ENCODE peak calls at places on chromosomes 11 and 22, in six cellular contexts. One of them, this sample, is unnamed.

GRCh38 chr11:68924073-68924925 is 20.6 kb downstream of the IGHMBP2 start:
- DNase-seq in epithelial cell of proximal tubule: no peak
- DNase-seq in nephron progenitor cell: no peak
- DNase-seq in breast epithelium: no peak
- DNase-seq in endothelial cell of umbilical vein: no peak
- DNase-seq in kidney: peak
- DNase-seq in this sample: no peak

GRCh38 chr22:37843746-37844089 is 416 bp downstream of the ANKRD54 start:
- DNase-seq in breast epithelium: no peak
- DNase-seq in nephron progenitor cell: no peak
- DNase-seq in epithelial cell of proximal tubule: no peak
- DNase-seq in endothelial cell of umbilical vein: no peak
- DNase-seq in kidney: no peak
- DNase-seq in this sample: no peak

GRCh38 chr11:44633641-44634040 is 68.2 kb downstream of the CD82 start:
- DNase-seq in endothelial cell of umbilical vein: no peak
- DNase-seq in nephron progenitor cell: no peak
- DNase-seq in breast epithelium: no peak
- DNase-seq in epithelial cell of proximal tubule: no peak
- DNase-seq in kidney: no peak
- DNase-seq in this sample: no peak

GRCh38 chr11:18590573-18590972 is 2.0 kb upstream of the UEVLD start:
- DNase-seq in breast epithelium: no peak
- DNase-seq in epithelial cell of proximal tubule: no peak
- DNase-seq in nephron progenitor cell: no peak
- DNase-seq in endothelial cell of umbilical vein: no peak
- DNase-seq in kidney: no peak
- DNase-seq in this sample: no peak

GRCh38 chr11:125224391-125225015 is 60.0 kb downstream of the PKNOX2 start:
- DNase-seq in endothelial cell of umbilical vein: peak
- DNase-seq in breast epithelium: no peak
- DNase-seq in nephron progenitor cell: no peak
- DNase-seq in epithelial cell of proximal tubule: no peak
- DNase-seq in kidney: no peak
- DNase-seq in this sample: no peak

GRCh38 chr22:21013742-21014201 is 1.2 kb upstream of the P2RX6 start:
- DNase-seq in endothelial cell of umbilical vein: no peak
- DNase-seq in epithelial cell of proximal tubule: no peak
- DNase-seq in nephron progenitor cell: no peak
- DNase-seq in kidney: no peak
- DNase-seq in breast epithelium: no peak
- DNase-seq in this sample: no peak

GRCh38 chr22:31179345-31179744 is 19.4 kb downstream of the RNF185 start:
- DNase-seq in breast epithelium: no peak
- DNase-seq in kidney: no peak
- DNase-seq in nephron progenitor cell: peak
- DNase-seq in epithelial cell of proximal tubule: peak
- DNase-seq in endothelial cell of umbilical vein: no peak
- DNase-seq in this sample: no peak

GRCh38 chr22:25716637-25717036 is 25.4 kb upstream of the MYO18B start:
- DNase-seq in nephron progenitor cell: no peak
- DNase-seq in breast epithelium: no peak
- DNase-seq in endothelial cell of umbilical vein: no peak
- DNase-seq in epithelial cell of proximal tubule: no peak
- DNase-seq in kidney: no peak
- DNase-seq in this sample: no peak

GRCh38 chr22:44573451-44573850 is 75.4 kb upstream of the RTL6 start:
- DNase-seq in epithelial cell of proximal tubule: no peak
- DNase-seq in endothelial cell of umbilical vein: no peak
- DNase-seq in breast epithelium: no peak
- DNase-seq in kidney: no peak
- DNase-seq in nephron progenitor cell: no peak
- DNase-seq in this sample: peak

GRCh38 chr11:115159122-115159665 is 345.0 kb downstream of the CADM1 start:
- DNase-seq in kidney: peak
- DNase-seq in endothelial cell of umbilical vein: no peak
- DNase-seq in breast epithelium: no peak
- DNase-seq in nephron progenitor cell: no peak
- DNase-seq in epithelial cell of proximal tubule: no peak
- DNase-seq in this sample: no peak

GRCh38 chr11:116853461-116854073 is 16.1 kb upstream of the APOA1 start:
- DNase-seq in breast epithelium: no peak
- DNase-seq in nephron progenitor cell: no peak
- DNase-seq in endothelial cell of umbilical vein: peak
- DNase-seq in kidney: no peak
- DNase-seq in epithelial cell of proximal tubule: peak
- DNase-seq in this sample: no peak

GRCh38 chr22:32617271-32617670 is 142.7 kb downstream of the FBXO7 start:
- DNase-seq in nephron progenitor cell: no peak
- DNase-seq in epithelial cell of proximal tubule: no peak
- DNase-seq in kidney: no peak
- DNase-seq in endothelial cell of umbilical vein: no peak
- DNase-seq in breast epithelium: no peak
- DNase-seq in this sample: no peak

GRCh38 chr11:128908391-128909246 is 17.5 kb downstream of the KCNJ5 start:
- DNase-seq in nephron progenitor cell: no peak
- DNase-seq in breast epithelium: peak
- DNase-seq in kidney: peak
- DNase-seq in endothelial cell of umbilical vein: peak
- DNase-seq in epithelial cell of proximal tubule: no peak
- DNase-seq in this sample: no peak

GRCh38 chr11:35927730-35928129 is 16.1 kb upstream of the LDLRAD3 start:
- DNase-seq in endothelial cell of umbilical vein: no peak
- DNase-seq in kidney: peak
- DNase-seq in breast epithelium: peak
- DNase-seq in nephron progenitor cell: no peak
- DNase-seq in epithelial cell of proximal tubule: peak
- DNase-seq in this sample: peak

DNA sequence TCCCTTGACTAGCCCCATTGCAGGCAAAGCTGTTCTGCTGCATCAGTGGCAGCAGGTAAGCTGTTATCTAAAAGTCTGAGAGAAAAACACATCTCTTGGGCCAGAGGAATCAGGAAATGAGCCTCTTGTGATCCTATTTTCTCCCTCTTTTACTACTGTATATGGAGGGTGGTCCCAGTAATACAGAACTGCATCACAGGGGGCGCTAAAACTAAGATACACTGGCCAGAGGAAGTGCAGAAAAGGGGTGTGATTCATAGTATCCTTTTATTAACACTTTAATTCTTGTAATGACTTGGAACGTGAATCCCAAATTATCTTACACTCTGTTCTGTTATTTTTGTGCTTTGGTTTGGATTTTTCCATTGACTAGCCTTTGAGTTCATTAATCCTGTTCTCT is 8.8 kb upstream of the MED17 start:
- DNase-seq in nephron progenitor cell: peak
- DNase-seq in endothelial cell of umbilical vein: peak
- DNase-seq in epithelial cell of proximal tubule: no peak
- DNase-seq in breast epithelium: no peak
- DNase-seq in kidney: no peak
- DNase-seq in this sample: no peak
- TF ChIP-seq CTCF in nephron progenitor cell: no peak
- TF ChIP-seq CTCF in endothelial cell of umbilical vein: peak
- TF ChIP-seq CTCF in epithelial cell of proximal tubule: peak
- TF ChIP-seq CTCF in breast epithelium: no peak
- TF ChIP-seq CTCF in kidney: no peak
- TF ChIP-seq CTCF in this sample: no peak

DNA sequence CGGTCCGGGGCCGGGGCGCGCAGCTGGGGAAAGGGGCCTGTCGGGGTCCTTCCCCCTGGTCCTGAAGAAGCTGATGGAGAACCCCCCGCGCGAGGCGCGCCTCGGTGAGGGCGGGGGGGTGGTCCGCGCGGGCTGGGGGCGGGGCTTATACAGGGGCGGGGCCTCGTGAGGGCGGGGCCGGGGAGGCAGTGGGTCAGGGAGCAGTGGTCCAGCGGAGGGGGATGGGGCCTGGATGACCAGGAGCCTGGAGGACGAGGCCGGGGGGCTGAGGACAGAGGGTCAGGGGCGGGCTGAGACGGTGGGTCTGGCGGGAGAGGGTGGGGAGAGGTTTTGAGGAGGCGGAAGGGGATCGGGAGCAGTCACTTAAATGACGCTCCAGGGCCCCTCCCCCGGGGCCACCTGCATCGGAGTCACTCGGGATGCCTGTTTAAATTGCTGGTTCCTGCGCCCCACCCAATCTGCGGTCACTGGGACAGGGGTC is 396 bp downstream of the TEF start:
- DNase-seq in kidney: peak
- DNase-seq in endothelial cell of umbilical vein: no peak
- DNase-seq in breast epithelium: peak
- DNase-seq in nephron progenitor cell: peak
- DNase-seq in epithelial cell of proximal tubule: no peak
- DNase-seq in this sample: no peak
- TF ChIP-seq CTCF in kidney: no peak
- TF ChIP-seq CTCF in endothelial cell of umbilical vein: no peak
- TF ChIP-seq CTCF in breast epithelium: no peak
- TF ChIP-seq CTCF in nephron progenitor cell: no peak
- TF ChIP-seq CTCF in epithelial cell of proximal tubule: no peak
- TF ChIP-seq CTCF in this sample: no peak

GRCh38 chr11:32092581-32093170 is 1.8 kb downstream of the RCN1 start:
- DNase-seq in kidney: no peak
- DNase-seq in endothelial cell of umbilical vein: no peak
- DNase-seq in breast epithelium: no peak
- DNase-seq in epithelial cell of proximal tubule: no peak
- DNase-seq in nephron progenitor cell: no peak
- DNase-seq in this sample: no peak

GRCh38 chr11:32087602-32088001 is 3.3 kb upstream of the RCN1 start:
- DNase-seq in endothelial cell of umbilical vein: no peak
- DNase-seq in breast epithelium: no peak
- DNase-seq in kidney: no peak
- DNase-seq in nephron progenitor cell: no peak
- DNase-seq in epithelial cell of proximal tubule: peak
- DNase-seq in this sample: no peak

GRCh38 chr11:32088117-32088941 is 2.5 kb upstream of the RCN1 start:
- DNase-seq in epithelial cell of proximal tubule: peak
- DNase-seq in kidney: peak
- DNase-seq in breast epithelium: no peak
- DNase-seq in endothelial cell of umbilical vein: peak
- DNase-seq in nephron progenitor cell: no peak
- DNase-seq in this sample: no peak

GRCh38 chr11:32094931-32095330 is 4.1 kb downstream of the RCN1 start:
- DNase-seq in kidney: no peak
- DNase-seq in breast epithelium: no peak
- DNase-seq in epithelial cell of proximal tubule: no peak
- DNase-seq in nephron progenitor cell: no peak
- DNase-seq in endothelial cell of umbilical vein: no peak
- DNase-seq in this sample: no peak

DNA sequence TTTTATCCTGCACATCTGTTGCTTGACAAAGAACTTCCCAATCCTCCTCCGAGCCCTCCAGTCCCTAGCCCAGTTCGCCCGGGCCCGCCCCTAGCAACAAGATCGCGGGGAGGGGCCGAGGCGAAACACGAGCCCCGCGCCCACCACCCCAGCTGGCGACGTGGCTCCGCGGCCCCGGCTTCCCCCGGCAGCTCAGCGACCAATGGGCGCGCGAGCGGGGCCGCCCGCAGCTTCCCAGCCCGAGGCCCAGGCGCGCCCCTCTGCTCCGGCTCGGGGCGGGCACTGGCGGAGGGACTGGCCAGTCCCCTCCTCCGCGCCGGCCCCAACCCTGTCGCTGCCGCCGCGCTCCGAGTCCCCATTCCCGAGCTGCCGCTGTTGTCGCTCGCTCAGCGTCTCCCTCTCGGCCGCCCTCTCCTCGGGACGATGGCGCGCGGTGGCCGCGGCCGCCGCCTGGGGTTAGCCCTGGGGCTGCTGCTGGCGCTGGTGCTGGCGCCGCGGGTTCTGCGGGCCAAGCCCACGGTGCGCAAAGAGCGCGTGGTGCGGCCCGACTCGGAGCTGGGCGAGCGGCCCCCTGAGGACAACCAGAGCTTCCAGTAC is at the start of gene RCN1:
- DNase-seq in epithelial cell of proximal tubule: no peak
- DNase-seq in nephron progenitor cell: peak
- DNase-seq in kidney: peak
- DNase-seq in endothelial cell of umbilical vein: peak
- DNase-seq in breast epithelium: peak
- DNase-seq in this sample: peak
- TF ChIP-seq CTCF in epithelial cell of proximal tubule: no peak
- TF ChIP-seq CTCF in nephron progenitor cell: no peak
- TF ChIP-seq CTCF in kidney: no peak
- TF ChIP-seq CTCF in endothelial cell of umbilical vein: no peak
- TF ChIP-seq CTCF in breast epithelium: no peak
- TF ChIP-seq CTCF in this sample: no peak

DNA sequence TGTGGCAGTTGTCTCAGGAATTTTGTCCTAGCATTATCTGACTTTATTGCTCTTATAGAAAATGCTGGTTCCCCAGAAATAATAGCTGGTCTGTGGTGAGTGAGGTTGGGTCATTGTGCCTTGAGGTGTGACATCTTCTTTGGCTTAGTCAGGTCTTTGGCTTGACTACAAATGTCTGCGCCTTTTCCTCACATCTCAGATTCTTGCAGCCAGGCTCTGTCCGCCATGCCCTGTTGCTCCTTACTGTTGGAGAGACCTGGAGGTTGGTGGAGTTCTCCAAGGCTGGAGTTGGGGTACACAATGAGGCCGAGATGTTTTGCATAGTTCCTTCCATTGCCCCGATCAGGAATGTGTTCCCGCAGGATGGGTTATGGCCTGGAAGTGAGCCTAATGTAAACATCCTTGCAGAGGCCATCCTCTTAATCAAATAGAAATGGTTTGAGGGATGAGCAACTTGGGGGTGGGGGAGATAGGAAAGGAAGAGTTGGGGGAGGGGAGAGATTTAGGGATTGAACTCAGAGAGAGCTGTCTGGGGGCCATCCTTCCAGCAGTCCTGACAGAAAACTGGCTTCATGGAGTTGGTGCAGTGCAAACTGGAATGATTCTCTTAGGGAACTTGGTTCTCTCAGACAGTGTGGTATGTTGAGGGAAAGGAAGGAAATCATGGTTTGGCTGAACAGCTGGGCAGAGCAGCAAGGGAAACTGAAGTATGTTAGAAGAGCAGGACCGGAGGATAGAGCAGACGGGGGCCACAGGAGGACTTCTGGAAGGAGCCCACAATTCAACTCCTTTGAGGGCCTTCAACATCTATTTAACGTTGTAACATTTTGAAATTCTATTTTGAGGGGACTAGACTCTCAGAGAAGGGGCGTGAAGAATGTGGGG is 49.9 kb downstream of the ZBTB16 start:
- DNase-seq in kidney: no peak
- DNase-seq in endothelial cell of umbilical vein: no peak
- DNase-seq in breast epithelium: no peak
- DNase-seq in epithelial cell of proximal tubule: no peak
- DNase-seq in nephron progenitor cell: no peak
- DNase-seq in this sample: no peak
- TF ChIP-seq CTCF in kidney: no peak
- TF ChIP-seq CTCF in endothelial cell of umbilical vein: no peak
- TF ChIP-seq CTCF in breast epithelium: no peak
- TF ChIP-seq CTCF in epithelial cell of proximal tubule: no peak
- TF ChIP-seq CTCF in nephron progenitor cell: no peak
- TF ChIP-seq CTCF in this sample: no peak

DNA sequence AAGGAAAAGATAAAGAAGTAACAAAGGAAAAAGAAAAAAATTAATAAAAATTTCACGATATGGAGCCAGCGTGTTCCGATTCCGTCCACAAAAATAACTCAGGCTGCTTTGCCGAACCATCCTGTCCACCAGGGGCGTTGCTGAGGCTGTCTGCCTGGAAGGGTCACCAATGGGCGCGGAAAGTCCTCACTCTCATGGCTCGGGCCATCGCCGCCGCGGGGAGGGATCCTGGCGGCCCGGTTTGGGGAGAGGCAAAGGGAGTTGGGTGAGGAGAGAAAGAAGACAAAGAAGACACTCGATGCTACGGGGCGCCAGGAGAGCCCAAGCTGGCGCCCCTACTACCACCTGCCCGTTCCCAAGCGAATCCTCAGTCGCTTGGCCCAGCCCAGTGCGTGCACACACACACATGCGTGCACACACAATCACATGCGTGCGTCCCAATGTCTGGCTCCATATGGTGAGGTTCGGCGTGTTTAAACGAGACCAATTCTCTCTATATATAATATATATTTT is 5.6 kb upstream of the PYGM start:
- DNase-seq in epithelial cell of proximal tubule: no peak
- DNase-seq in breast epithelium: no peak
- DNase-seq in nephron progenitor cell: peak
- DNase-seq in endothelial cell of umbilical vein: no peak
- DNase-seq in kidney: peak
- DNase-seq in this sample: no peak
- TF ChIP-seq CTCF in epithelial cell of proximal tubule: peak
- TF ChIP-seq CTCF in breast epithelium: no peak
- TF ChIP-seq CTCF in nephron progenitor cell: peak
- TF ChIP-seq CTCF in endothelial cell of umbilical vein: peak
- TF ChIP-seq CTCF in kidney: no peak
- TF ChIP-seq CTCF in this sample: no peak

This sample was measured in omental fat pad.